ENCODE peak calls at places on chromosomes 1 and 21, in four cellular contexts. J is osteocyte, W is body of pancreas, T is testis. B is an unnamed sample.

GRCh38 chr1:2046225-2046917 is 3.8 kb upstream of the PRKCZ start:
- DNase-seq in J (no peak), T (peak; percentile 74), W (peak; percentile 84), B (no peak)

GRCh38 chr1:7339953-7340352 is 431.1 kb upstream of the VAMP3 start:
- DNase-seq in T (no peak), W (no peak), J (no peak), B (no peak)

GRCh38 chr1:29672416-29672815 is 436.1 kb downstream of the PTPRU start:
- DNase-seq in W (no peak), J (peak; percentile 36), T (no peak), B (no peak)

GRCh38 chr1:31412732-31413404 is at the start of gene SERINC2:
- DNase-seq in J (no peak), W (peak; percentile 52), T (peak; percentile 46), B (no peak)

GRCh38 chr1:10899490-10900264 is 103.2 kb upstream of the CASZ1 start:
- DNase-seq in J (no peak), T (no peak), W (no peak), B (no peak)

GRCh38 chr21:37582613-37583012 is 216.0 kb downstream of the DYRK1A start:
- DNase-seq in W (peak; percentile 53), J (no peak), T (peak; percentile 69), B (peak; percentile 25)

GRCh38 chr1:23423415-23424170 is 955 bp downstream of the TCEA3 start:
- DNase-seq in T (no peak), W (peak; percentile 92), J (no peak), B (no peak)

GRCh38 chr21:37983336-37984095 is 67.3 kb upstream of the KCNJ6 start:
- DNase-seq in W (no peak), J (no peak), T (no peak), B (peak; percentile 81)

GRCh38 chr1:181423301-181423918 is 59.9 kb upstream of the CACNA1E start:
- DNase-seq in J (no peak), W (peak; percentile 78), T (peak; percentile 85), B (no peak)

GRCh38 chr1:28102169-28102568 is 13.8 kb upstream of the EYA3 start:
- DNase-seq in W (no peak), T (no peak), J (no peak), B (no peak)

GRCh38 chr21:39125752-39126485 is 57.3 kb downstream of the PSMG1 start:
- DNase-seq in J (no peak), W (peak; percentile 65), T (peak; percentile 54), B (no peak)

GRCh38 chr1:113871597-113872113 is at the start of gene PTPN22:
- DNase-seq in J (no peak), T (peak; percentile 51), W (peak; percentile 67), B (no peak)

GRCh38 chr1:201662646-201663045 is 123.7 kb downstream of the NAV1 start:
- DNase-seq in T (no peak), W (no peak), J (no peak), B (no peak)

GRCh38 chr1:206120406-206120805 is 3.2 kb upstream of the AVPR1B start:
- DNase-seq in T (no peak), J (no peak), W (no peak), B (no peak)

GRCh38 chr1:26145041-26145959 is 13.6 kb upstream of the FAM110D start:
- DNase-seq in T (peak; percentile 90), J (peak; percentile 89), W (peak; percentile 91), B (no peak)

GRCh38 chr1:157274698-157275534 is 136.7 kb upstream of the ETV3 start:
- DNase-seq in T (no peak), J (no peak), W (peak; percentile 34), B (no peak)

GRCh38 chr1:30679201-30679975 is 44.0 kb downstream of the MATN1 start:
- DNase-seq in J (no peak), T (no peak), W (no peak), B (no peak)

GRCh38 chr1:117093870-117094621 is 27.5 kb downstream of the TRIM45 start:
- DNase-seq in J (no peak), T (no peak), W (no peak), B (peak; percentile 61)

GRCh38 chr1:240833057-240833456 is 221.1 kb upstream of the GREM2 start:
- DNase-seq in T (no peak), J (no peak), W (no peak), B (no peak)

GRCh38 chr1:29309621-29310020 is 73.3 kb downstream of the PTPRU start:
- DNase-seq in W (no peak), T (no peak), J (no peak), B (no peak)

GRCh38 chr21:41610042-41610839 is 102.3 kb upstream of the TMPRSS2 start:
- DNase-seq in T (peak; percentile 75), W (peak; percentile 85), J (no peak), B (no peak)

GRCh38 chr1:2812136-2812535 is 10.6 kb upstream of the TTC34 start:
- DNase-seq in T (no peak), J (no peak), W (no peak), B (no peak)

GRCh38 chr1:40041466-40041838 is 923 bp downstream of the CAP1 start:
- DNase-seq in W (no peak), J (no peak), T (no peak), B (no peak)

GRCh38 chr1:222757673-222758268 is 20.8 kb downstream of the FAM177B start:
- DNase-seq in W (no peak), T (no peak), J (no peak), B (no peak)

GRCh38 chr1:222767152-222767571 is 30.2 kb downstream of the FAM177B start:
- DNase-seq in J (no peak), T (no peak), W (no peak), B (no peak)

GRCh38 chr1:222761171-222761570 is 24.2 kb downstream of the FAM177B start:
- DNase-seq in J (no peak), T (no peak), W (no peak), B (no peak)
- TF ChIP-seq CTCF in J (no peak), T (no peak), W (no peak), B (no peak)

GRCh38 chr1:950268-950667 is 8.8 kb downstream of the NOC2L start:
- DNase-seq in T (no peak), W (no peak), J (no peak), B (no peak)

GRCh38 chr1:952603-953002 is 6.5 kb downstream of the NOC2L start:
- DNase-seq in J (no peak), W (no peak), T (no peak), B (no peak)

GRCh38 chr1:950881-951280 is 8.2 kb downstream of the NOC2L start:
- DNase-seq in T (no peak), W (no peak), J (no peak), B (no peak)

GRCh38 chr1:952201-952600 is 6.9 kb downstream of the NOC2L start:
- DNase-seq in W (no peak), T (no peak), J (no peak), B (no peak)

DNA sequence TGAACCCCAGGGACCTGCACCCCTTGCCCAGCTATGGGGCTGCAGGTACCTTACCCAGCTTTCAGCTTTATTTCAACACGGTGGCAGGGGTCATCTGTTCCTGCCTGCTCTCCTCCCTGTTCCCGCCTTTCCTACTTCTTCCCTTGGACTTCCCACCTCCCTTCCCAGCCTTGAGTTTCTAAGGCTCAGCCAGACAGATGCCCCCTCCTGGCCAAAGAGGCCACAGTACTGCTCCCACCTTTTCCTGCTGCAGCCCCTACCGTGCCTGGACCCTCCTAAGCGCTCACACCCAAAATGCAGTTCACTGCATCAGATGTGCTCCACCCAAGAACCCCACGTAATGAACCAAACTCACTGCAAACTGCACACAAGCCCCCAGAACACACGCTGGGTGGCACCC is 7.7 kb downstream of the NOC2L start:
- DNase-seq in W (no peak), J (no peak), T (no peak), B (no peak)
- TF ChIP-seq CTCF in W (no peak), J (peak; percentile 51), T (no peak), B (peak; percentile 37)

DNA sequence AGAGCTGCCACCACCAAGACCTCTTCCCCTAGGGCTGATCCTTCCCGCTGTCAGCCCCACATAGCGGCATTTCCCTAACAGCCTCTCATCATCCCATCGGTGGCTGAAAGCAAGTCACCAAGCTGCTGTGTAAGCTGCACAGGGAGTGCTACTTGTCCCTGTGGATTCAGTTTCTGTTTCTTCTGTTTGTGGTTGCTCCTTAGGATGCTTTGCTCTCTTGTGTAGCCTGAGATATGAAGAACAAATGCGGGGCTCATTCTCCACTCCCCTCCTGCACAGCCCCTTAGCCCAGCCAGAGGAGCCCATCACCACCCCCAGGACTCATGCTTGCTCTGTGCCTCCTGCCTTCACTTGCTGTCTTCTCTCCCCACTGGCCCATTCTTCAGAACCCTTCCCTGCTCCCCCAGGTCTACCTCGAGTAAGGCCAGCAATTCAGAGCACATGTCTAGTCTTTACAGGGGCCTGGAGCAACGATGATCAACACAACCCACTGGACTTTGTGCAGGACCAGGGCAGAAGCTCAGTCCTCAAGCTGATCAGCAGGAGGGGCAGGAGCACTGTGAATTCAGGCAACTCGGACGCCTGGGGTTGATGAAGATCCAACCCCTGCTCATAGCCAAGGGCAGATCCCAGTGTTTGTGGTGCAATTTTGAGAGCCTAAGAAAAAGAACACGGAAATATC is 82.6 kb upstream of the GALNT2 start:
- DNase-seq in T (no peak), J (peak; percentile 60), W (no peak), B (no peak)
- TF ChIP-seq CTCF in T (no peak), J (no peak), W (no peak), B (no peak)

GRCh38 chr1:87913361-87913760 is 584.7 kb downstream of the LMO4 start:
- DNase-seq in J (no peak), T (no peak), W (no peak), B (no peak)
- TF ChIP-seq CTCF in J (no peak), T (no peak), W (no peak), B (no peak)

GRCh38 chr1:236301958-236302335 is 20.2 kb upstream of the ERO1B start:
- DNase-seq in T (no peak), J (no peak), W (peak; percentile 85), B (no peak)

GRCh38 chr1:236302941-236303340 is 21.2 kb upstream of the ERO1B start:
- DNase-seq in J (no peak), W (no peak), T (no peak), B (no peak)

GRCh38 chr1:236304682-236305081 is 22.9 kb upstream of the ERO1B start:
- DNase-seq in W (no peak), J (no peak), T (no peak), B (no peak)

GRCh38 chr1:236301080-236301957 is 19.6 kb upstream of the ERO1B start:
- DNase-seq in T (no peak), W (peak; percentile 73), J (no peak), B (no peak)

DNA sequence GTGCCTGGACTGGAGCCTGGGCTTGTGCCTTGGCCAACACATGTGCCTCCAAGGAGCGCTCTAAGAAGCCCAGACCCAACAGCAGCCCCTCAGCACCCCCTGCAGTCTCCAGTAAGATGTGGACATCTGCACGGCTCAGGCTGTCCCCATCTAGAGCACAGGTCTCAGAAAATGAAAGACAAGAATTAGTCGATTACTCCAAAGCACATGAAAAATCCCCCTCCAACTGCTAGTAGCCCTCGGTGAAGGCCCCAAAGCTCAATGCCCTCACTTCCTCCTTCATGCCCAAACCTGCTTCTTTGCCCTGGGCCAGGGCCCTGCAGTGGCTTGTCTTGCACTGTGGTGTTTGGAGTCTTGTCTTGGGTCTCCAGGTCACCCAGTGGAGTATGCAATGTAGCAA is 21.9 kb upstream of the ERO1B start:
- DNase-seq in W (no peak), T (no peak), J (no peak), B (no peak)
- TF ChIP-seq CTCF in W (no peak), T (no peak), J (no peak), B (no peak)

GRCh38 chr1:151968791-151969399 is 24.8 kb downstream of the S100A10 start:
- DNase-seq in W (no peak), T (no peak), J (no peak), B (no peak)
- TF ChIP-seq CTCF in W (no peak), T (no peak), J (no peak), B (no peak)

GRCh38 chr1:91402023-91402422 is 2.6 kb downstream of the HFM1 start:
- DNase-seq in W (no peak), J (no peak), T (no peak), B (no peak)
- TF ChIP-seq CTCF in W (peak; percentile 13), J (peak; percentile 64), T (peak; percentile 28), B (peak; percentile 46)

GRCh38 chr21:35219291-35219690 is 170.2 kb upstream of the RUNX1 start:
- DNase-seq in T (no peak), J (no peak), W (no peak), B (no peak)
- TF ChIP-seq CTCF in T (no peak), J (no peak), W (no peak), B (no peak)